ENCODE peak calls at places on chromosomes 4 and X, in four cellular contexts. F, R, C and N are unnamed samples.

GRCh38 chrX:7941390-7942042 is 14.3 kb upstream of the PNPLA4 start:
- DNase-seq in C (peak; percentile 9), F (peak; percentile 3), R (no peak), N (no peak)

GRCh38 chr4:72886602-72887001 is 182.9 kb downstream of the COX18 start:
- DNase-seq in R (peak; percentile 13), C (no peak), F (no peak), N (no peak)

GRCh38 chr4:8697826-8698225 is 105.3 kb downstream of the CPZ start:
- DNase-seq in F (no peak), R (no peak), C (no peak), N (no peak)

GRCh38 chr4:126591583-126591982 is 1041.2 kb upstream of the INTU start:
- DNase-seq in R (no peak), C (no peak), F (no peak), N (no peak)

GRCh38 chrX:140589657-140590056 is 84.8 kb upstream of the SOX3 start:
- DNase-seq in F (no peak), C (no peak), R (no peak), N (no peak)

GRCh38 chrX:8067754-8068469 is 103.2 kb downstream of the VCX2 start:
- DNase-seq in C (no peak), F (no peak), R (peak; percentile 2), N (no peak)

GRCh38 chr4:110085131-110085530 is 113.3 kb downstream of the ELOVL6 start:
- DNase-seq in C (no peak), F (peak; percentile 7), R (peak; percentile 30), N (no peak)

GRCh38 chrX:21382715-21383114 is 8.5 kb downstream of the CNKSR2 start:
- DNase-seq in F (no peak), R (no peak), C (no peak), N (peak; percentile 16)

GRCh38 chr4:72744103-72744725 is 175.2 kb upstream of the ADAMTS3 start:
- DNase-seq in F (no peak), C (no peak), R (no peak), N (no peak)

GRCh38 chr4:15077969-15078368 is 75.7 kb downstream of the CPEB2 start:
- DNase-seq in F (peak; percentile 15), C (no peak), R (no peak), N (no peak)

GRCh38 chr4:145566767-145567166 is 52.4 kb upstream of the MMAA start:
- DNase-seq in F (no peak), C (no peak), R (no peak), N (no peak)

GRCh38 chr4:76984127-76984526 is 34.6 kb downstream of the SEPTIN11 start:
- DNase-seq in F (peak; percentile 10), C (no peak), R (peak; percentile 16), N (no peak)

GRCh38 chr4:1416051-1416947 is 10.1 kb upstream of the NKX1-1 start:
- DNase-seq in R (no peak), C (no peak), F (no peak), N (no peak)

GRCh38 chr4:155411546-155411945 is 34.8 kb upstream of the MAP9 start:
- DNase-seq in C (no peak), F (no peak), R (no peak), N (no peak)

GRCh38 chr4:13525606-13526281 is 18.6 kb downstream of the NKX3-2 start:
- DNase-seq in R (no peak), C (no peak), F (no peak), N (no peak)

GRCh38 chr4:21013501-21013900 is 313.2 kb downstream of the PACRGL start:
- DNase-seq in F (no peak), R (no peak), C (no peak), N (no peak)

GRCh38 chr4:20773144-20773997 is 73.1 kb downstream of the PACRGL start:
- DNase-seq in R (peak; percentile 49), C (peak; percentile 59), F (peak; percentile 40), N (peak; percentile 38)

GRCh38 chr4:152064753-152065152 is 303.9 kb upstream of the GATB start:
- DNase-seq in C (no peak), F (no peak), R (no peak), N (no peak)

GRCh38 chrX:154730271-154730883 is 20.5 kb downstream of the GAB3 start:
- DNase-seq in C (no peak), F (no peak), R (no peak), N (no peak)

GRCh38 chr4:169272265-169272886 is 1.6 kb upstream of the SH3RF1 start:
- DNase-seq in R (no peak), C (no peak), F (no peak), N (no peak)

GRCh38 chrX:41164469-41164868 is 79.2 kb downstream of the USP9X start:
- DNase-seq in C (no peak), F (no peak), R (no peak), N (no peak)

GRCh38 chr4:153447175-153447887 is 18.8 kb upstream of the TMEM131L start:
- DNase-seq in R (no peak), C (no peak), F (no peak), N (no peak)

GRCh38 chrX:47817897-47818296 is 18.8 kb upstream of the ZNF81 start:
- DNase-seq in F (no peak), C (no peak), R (no peak), N (no peak)

GRCh38 chrX:116194649-116195048 is 24.1 kb downstream of the AGTR2 start:
- DNase-seq in F (no peak), R (no peak), C (no peak), N (no peak)

DNA sequence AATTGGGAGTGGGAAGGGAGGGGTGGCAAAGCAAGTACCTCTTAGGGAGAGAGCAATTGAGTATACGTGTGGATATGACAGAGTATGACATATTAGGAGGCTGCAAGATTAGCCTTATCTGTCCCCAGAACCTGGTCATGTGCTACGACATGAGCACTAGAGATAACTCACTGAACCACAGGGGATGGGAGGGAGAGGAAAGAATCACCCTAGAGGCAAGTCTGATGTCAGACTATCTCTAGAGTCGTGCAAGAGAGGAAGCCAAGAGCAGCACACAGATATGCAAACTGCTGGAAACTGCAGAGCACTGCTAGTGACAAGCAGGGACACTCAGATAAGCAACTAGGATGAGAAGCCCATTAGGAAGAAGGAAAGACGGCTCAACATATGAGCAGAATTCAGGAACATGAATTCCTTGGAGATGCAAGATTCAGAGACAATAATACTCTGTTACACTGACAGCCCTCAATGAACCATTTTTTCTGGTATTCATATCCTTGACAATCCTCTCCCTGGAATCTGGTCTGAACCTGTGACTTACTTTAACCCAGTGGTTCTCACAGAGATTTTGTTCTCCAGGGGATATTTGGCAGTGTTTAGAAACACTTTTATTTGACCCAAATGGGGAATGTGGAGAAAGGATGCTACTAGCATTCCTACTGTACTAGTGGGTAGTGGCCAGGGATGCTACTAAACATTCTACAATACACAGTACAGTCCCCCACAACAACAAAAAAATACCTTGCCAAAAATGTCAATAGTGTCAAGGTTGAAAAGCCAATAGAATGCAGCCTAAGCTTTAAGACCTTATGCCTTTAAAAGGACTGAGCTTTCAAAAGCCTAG is 84.0 kb upstream of the BMP2K start:
- DNase-seq in C (no peak), F (no peak), R (peak; percentile 95), N (no peak)
- TF ChIP-seq NR3C1 in C (no peak), F (no peak), R (no peak), N (no peak)

DNA sequence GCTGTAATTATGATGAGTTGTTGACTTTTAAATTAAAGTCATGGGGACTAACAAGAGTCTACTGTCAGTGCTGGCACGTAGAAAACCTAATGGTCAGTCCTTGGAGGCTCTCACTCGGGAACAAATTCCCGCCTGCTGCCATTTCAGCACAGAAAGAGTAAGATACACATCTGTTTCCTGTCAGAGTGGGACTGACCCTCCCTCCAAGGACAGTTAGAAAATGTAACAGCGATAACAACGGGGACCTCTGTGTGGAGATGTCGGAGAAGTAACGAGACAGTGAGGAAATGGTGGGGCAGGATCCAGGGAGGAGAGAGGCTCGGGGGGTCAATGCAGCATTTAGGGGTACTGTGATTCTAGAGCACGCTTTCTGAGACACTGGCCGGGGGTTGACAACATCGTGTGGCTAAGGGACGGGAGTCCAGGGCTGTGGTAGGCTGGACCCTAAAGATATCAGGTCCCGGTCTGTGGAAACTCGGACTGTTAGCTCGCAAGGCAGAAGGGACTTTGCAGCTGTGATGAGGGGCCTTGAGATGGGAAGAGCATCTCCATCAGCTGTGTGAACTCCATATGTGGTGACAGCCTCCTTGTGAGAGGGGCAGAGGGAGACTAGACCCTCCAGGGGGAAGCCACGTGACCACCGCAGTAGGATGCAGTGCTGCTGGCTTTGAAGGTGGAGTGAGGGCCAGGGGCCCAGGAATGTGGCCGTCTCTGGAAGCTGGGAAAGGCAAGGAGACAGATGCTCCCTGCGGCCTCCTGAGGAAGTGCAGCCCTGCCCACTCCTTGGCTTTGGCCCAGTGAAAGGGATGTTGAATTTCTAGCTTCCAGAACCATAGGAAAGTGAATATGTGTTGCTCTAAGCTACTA is 35.8 kb upstream of the SORCS2 start:
- DNase-seq in F (no peak), C (peak; percentile 59), R (no peak), N (peak; percentile 27)
- TF ChIP-seq NR3C1 in F (no peak), C (no peak), R (no peak), N (no peak)

GRCh38 chr4:83780334-83780733 is 244.4 kb downstream of the GPAT3 start:
- DNase-seq in F (no peak), C (no peak), R (no peak), N (no peak)
- TF ChIP-seq NR3C1 in F (no peak), C (no peak), R (no peak), N (no peak)

DNA sequence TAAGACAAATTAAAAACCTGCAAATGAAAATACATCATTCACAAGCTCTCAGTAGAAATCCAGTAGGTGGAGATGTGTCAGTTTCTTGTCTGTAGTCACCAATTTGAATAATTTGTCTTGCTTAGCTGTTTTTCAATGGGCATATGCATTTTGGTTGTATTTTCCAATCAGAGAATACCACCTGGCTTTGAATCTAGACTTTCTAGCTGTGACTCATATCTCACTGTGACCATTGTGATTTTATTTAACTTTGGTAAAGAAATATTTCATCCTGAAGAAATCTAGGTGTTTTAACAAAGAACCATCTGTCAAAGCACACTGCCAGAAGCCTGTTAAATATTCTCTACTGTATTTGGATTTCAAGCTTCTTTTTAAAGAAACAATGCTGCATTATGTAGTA is 1650.6 kb upstream of the IGFBP7 start:
- DNase-seq in C (no peak), R (no peak), F (no peak), N (peak; percentile 10)
- TF ChIP-seq NR3C1 in C (no peak), R (no peak), F (no peak), N (no peak)

GRCh38 chr4:171648926-171649325 is 164.3 kb upstream of the GALNTL6 start:
- DNase-seq in F (no peak), R (no peak), C (no peak), N (no peak)

GRCh38 chr4:171646984-171647383 is 166.2 kb upstream of the GALNTL6 start:
- DNase-seq in R (peak; percentile 8), C (no peak), F (no peak), N (no peak)

GRCh38 chr4:171650543-171650942 is 162.7 kb upstream of the GALNTL6 start:
- DNase-seq in C (peak; percentile 23), R (no peak), F (peak; percentile 3), N (no peak)

GRCh38 chr4:171639540-171639939 is 173.7 kb upstream of the GALNTL6 start:
- DNase-seq in C (no peak), F (no peak), R (no peak), N (no peak)

DNA sequence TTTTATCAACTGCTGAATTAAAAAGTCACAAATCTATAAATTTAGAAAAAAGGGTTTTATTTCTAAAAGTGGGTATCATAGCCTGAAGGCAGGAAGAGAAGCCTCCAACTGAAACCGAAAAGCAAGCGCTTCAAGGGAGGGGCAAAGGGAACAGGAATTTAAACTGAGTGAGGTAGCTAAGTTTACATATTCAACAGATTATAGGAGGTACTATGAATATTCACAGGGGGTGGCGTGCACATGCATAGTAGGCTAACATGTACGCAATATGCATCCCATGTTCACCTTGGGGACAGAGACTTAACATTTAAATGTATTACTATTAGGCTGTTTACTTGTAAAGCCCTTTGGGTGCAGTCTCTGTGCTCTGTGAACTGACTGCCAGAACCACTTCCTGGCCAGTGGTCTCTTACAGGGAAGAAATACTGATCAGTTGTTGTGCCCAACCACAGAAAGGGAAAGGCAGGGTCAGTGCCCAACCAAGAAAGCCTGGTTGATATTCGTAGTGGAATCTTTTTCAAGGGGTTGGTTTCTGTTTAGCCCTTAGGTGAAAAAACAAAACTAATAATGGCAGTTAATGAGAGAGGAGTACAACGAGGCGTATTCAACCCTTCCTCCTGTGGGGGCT is 168.7 kb upstream of the GALNTL6 start:
- DNase-seq in R (no peak), F (no peak), C (no peak), N (no peak)
- TF ChIP-seq NR3C1 in R (no peak), F (no peak), C (no peak), N (no peak)